ENCODE peak calls at places on chromosome 5, in ten cellular contexts. I, M, R, X, N, Y, A, U, H and B are unnamed samples.

GRCh38 chr5:55982957-55983381 is 11.8 kb downstream of the IL6ST start:
- DNase-seq in M (peak; percentile 52), R (no peak), A (peak; percentile 17), X (no peak), I (no peak), N (no peak), Y (no peak), U (no peak), H (no peak), B (no peak)

GRCh38 chr5:133230823-133231578 is 179.2 kb downstream of the HSPA4 start:
- DNase-seq in R (no peak), H (no peak), X (no peak), I (no peak), A (no peak), Y (no peak), U (no peak), N (no peak), M (no peak), B (no peak)

GRCh38 chr5:172837640-172838039 is 3.6 kb downstream of the ERGIC1 start:
- DNase-seq in X (no peak), A (peak; percentile 92), H (no peak), I (peak; percentile 32), N (no peak), R (no peak), U (no peak), Y (no peak), M (peak; percentile 94), B (no peak)

GRCh38 chr5:69001605-69002004 is 92.2 kb upstream of the SLC30A5 start:
- DNase-seq in Y (no peak), X (no peak), U (no peak), I (no peak), N (no peak), H (no peak), A (no peak), M (no peak), R (no peak), B (no peak)

GRCh38 chr5:176153741-176154140 is 84.5 kb upstream of the SIMC1 start:
- DNase-seq in Y (no peak), M (no peak), X (peak; percentile 16), R (peak; percentile 63), U (peak; percentile 60), N (no peak), A (no peak), H (no peak), I (no peak), B (no peak)

GRCh38 chr5:123207852-123208251 is 118.8 kb downstream of the PRDM6 start:
- DNase-seq in R (no peak), X (no peak), H (no peak), I (no peak), U (no peak), A (no peak), M (no peak), Y (no peak), N (no peak), B (no peak)

GRCh38 chr5:52952483-52952882 is 36.7 kb upstream of the ITGA2 start:
- DNase-seq in M (no peak), A (no peak), N (no peak), H (no peak), R (no peak), U (no peak), I (no peak), X (no peak), Y (no peak), B (no peak)

GRCh38 chr5:107820339-107820880 is 149.7 kb upstream of the EFNA5 start:
- DNase-seq in A (no peak), R (peak; percentile 22), Y (no peak), X (no peak), I (no peak), H (no peak), U (peak; percentile 26), M (no peak), N (no peak), B (no peak)

GRCh38 chr5:108028411-108028810 is 353.5 kb downstream of the FBXL17 start:
- DNase-seq in H (no peak), U (peak; percentile 1), N (no peak), M (no peak), X (peak; percentile 3), Y (no peak), A (no peak), I (no peak), R (peak; percentile 31), B (no peak)